ENCODE peak calls at places on chromosome 3, in four cellular contexts. One of them, this sample, is unnamed.

GRCh38 chr3:99409961-99410360 is 228.4 kb upstream of the COL8A1 start:
- DNase-seq in fibroblast of lung: no peak
- DNase-seq in stomach: no peak
- DNase-seq in effector memory CD4-positive, alpha-beta T cell: no peak
- DNase-seq in this sample: no peak

GRCh38 chr3:557972-558371 is 361.4 kb downstream of the CHL1 start:
- DNase-seq in stomach: no peak
- DNase-seq in fibroblast of lung: no peak
- DNase-seq in effector memory CD4-positive, alpha-beta T cell: no peak
- DNase-seq in this sample: no peak

GRCh38 chr3:136632625-136633081 is 119.5 kb downstream of the STAG1 start:
- DNase-seq in effector memory CD4-positive, alpha-beta T cell: no peak
- DNase-seq in stomach: no peak
- DNase-seq in fibroblast of lung: peak; percentile 32
- DNase-seq in this sample: no peak

GRCh38 chr3:14460342-14461005 is 58.1 kb downstream of the SLC6A6 start:
- DNase-seq in effector memory CD4-positive, alpha-beta T cell: no peak
- DNase-seq in fibroblast of lung: peak; percentile 98
- DNase-seq in stomach: peak; percentile 88
- DNase-seq in this sample: peak; percentile 97

GRCh38 chr3:40456940-40457823 is at the start of gene RPL14:
- DNase-seq in stomach: peak; percentile 97
- DNase-seq in fibroblast of lung: peak; percentile 96
- DNase-seq in effector memory CD4-positive, alpha-beta T cell: peak; percentile 91
- DNase-seq in this sample: peak; percentile 97

GRCh38 chr3:197789309-197789708 is 1.7 kb upstream of the LRCH3 start:
- DNase-seq in stomach: no peak
- DNase-seq in effector memory CD4-positive, alpha-beta T cell: no peak
- DNase-seq in fibroblast of lung: no peak
- DNase-seq in this sample: no peak

GRCh38 chr3:132325634-132326033 is 8.4 kb downstream of the ACP3 start:
- DNase-seq in stomach: no peak
- DNase-seq in effector memory CD4-positive, alpha-beta T cell: no peak
- DNase-seq in fibroblast of lung: no peak
- DNase-seq in this sample: no peak

GRCh38 chr3:186570096-186570940 is at the start of gene DNAJB11:
- DNase-seq in stomach: peak; percentile 99
- DNase-seq in fibroblast of lung: peak; percentile 100
- DNase-seq in effector memory CD4-positive, alpha-beta T cell: peak; percentile 98
- DNase-seq in this sample: peak; percentile 100

GRCh38 chr3:130490246-130490645 is 26.7 kb upstream of the COL6A6 start:
- DNase-seq in fibroblast of lung: peak; percentile 2
- DNase-seq in stomach: no peak
- DNase-seq in effector memory CD4-positive, alpha-beta T cell: no peak
- DNase-seq in this sample: no peak